ENCODE peak calls at places on chromosomes 6 and 20, in eight cellular contexts. H is hepatocyte, Q is HCT116, C is neural progenitor cell, Y is MM.1S, M is GM23248, A is SK-N-SH, V is PC-3. B is an unnamed sample.

GRCh38 chr6:147103641-147104040 is 100.6 kb upstream of the STXBP5 start:
- DNase-seq in M (no peak), H (no peak), Y (no peak), A (no peak), Q (no peak), V (no peak), C (no peak), B (no peak)

GRCh38 chr6:39073471-39074355 is 25.1 kb downstream of the GLP1R start:
- DNase-seq in M (no peak), H (no peak), A (no peak), Q (no peak), C (no peak), V (no peak), Y (no peak), B (no peak)

GRCh38 chr6:157376706-157377230 is 4.2 kb upstream of the ZDHHC14 start:
- DNase-seq in Y (peak; percentile 63), A (no peak), Q (no peak), V (no peak), H (no peak), C (no peak), M (peak; percentile 56), B (no peak)

GRCh38 chr20:49569403-49570115 is 1.6 kb upstream of the PTGIS start:
- DNase-seq in C (peak; percentile 21), M (peak; percentile 26), A (no peak), V (no peak), Y (no peak), H (no peak), Q (no peak), B (no peak)

GRCh38 chr20:41426361-41426900 is 59.8 kb upstream of the EMILIN3 start:
- DNase-seq in C (no peak), A (no peak), M (no peak), Q (no peak), V (no peak), Y (no peak), H (no peak), B (no peak)

GRCh38 chr6:43077981-43078411 is 1.9 kb downstream of the PTK7 start:
- DNase-seq in M (peak; percentile 82), H (no peak), V (no peak), C (peak; percentile 39), A (peak; percentile 59), Y (no peak), Q (no peak), B (no peak)

GRCh38 chr20:13464702-13465101 is 174.0 kb downstream of the TASP1 start:
- DNase-seq in A (no peak), Y (no peak), H (no peak), V (no peak), C (no peak), Q (no peak), M (peak; percentile 6), B (no peak)

GRCh38 chr6:155381856-155382690 is 67.8 kb upstream of the TFB1M start:
- DNase-seq in Q (no peak), A (no peak), V (no peak), Y (no peak), H (no peak), M (peak; percentile 77), C (no peak), B (no peak)

GRCh38 chr6:26521485-26522391 is 16.4 kb upstream of the HMGN4 start:
- DNase-seq in Q (no peak), V (peak; percentile 38), A (peak; percentile 73), M (peak; percentile 85), C (peak; percentile 91), H (peak; percentile 89), Y (peak; percentile 83), B (peak; percentile 86)

GRCh38 chr6:155256122-155256795 is 7.6 kb upstream of the CLDN20 start:
- DNase-seq in V (no peak), C (no peak), A (no peak), M (no peak), Q (no peak), H (no peak), Y (no peak), B (no peak)

GRCh38 chr6:121157913-121158312 is 176.4 kb downstream of the TBC1D32 start:
- DNase-seq in V (peak; percentile 23), H (no peak), C (no peak), Q (no peak), M (peak; percentile 32), Y (no peak), A (no peak), B (no peak)

GRCh38 chr6:28947831-28948270 is 24.1 kb upstream of the TRIM27 start:
- DNase-seq in V (peak; percentile 94), A (no peak), M (peak; percentile 30), H (peak; percentile 77), C (no peak), Y (no peak), Q (no peak), B (no peak)

GRCh38 chr6:154824076-154824475 is 90.9 kb downstream of the SCAF8 start:
- DNase-seq in A (no peak), Y (no peak), Q (no peak), H (no peak), M (no peak), V (no peak), C (no peak), B (no peak)

GRCh38 chr6:12150812-12151432 is 138.8 kb downstream of the HIVEP1 start:
- DNase-seq in Y (no peak), C (peak; percentile 72), V (peak; percentile 72), A (peak; percentile 37), M (peak; percentile 25), H (peak; percentile 52), Q (peak; percentile 19), B (peak; percentile 75)

GRCh38 chr6:14235653-14236356 is 118.2 kb downstream of the CD83 start:
- DNase-seq in Y (no peak), C (no peak), V (no peak), A (no peak), M (no peak), H (no peak), Q (no peak), B (no peak)

GRCh38 chr6:4973415-4973814 is 30.4 kb downstream of the RPP40 start:
- DNase-seq in Q (no peak), V (no peak), A (no peak), H (no peak), C (no peak), Y (no peak), M (no peak), B (no peak)

GRCh38 chr20:64115171-64115911 is 8.0 kb upstream of the NPBWR2 start:
- DNase-seq in C (no peak), Y (no peak), Q (no peak), V (no peak), A (peak; percentile 50), H (no peak), M (no peak), B (peak; percentile 2)

GRCh38 chr6:167906899-167907298 is 80.2 kb downstream of the AFDN start:
- DNase-seq in M (no peak), Y (no peak), C (peak; percentile 37), V (no peak), Q (no peak), H (peak; percentile 47), A (peak; percentile 62), B (peak; percentile 16)

GRCh38 chr20:4819901-4820300 is 98.2 kb downstream of the PRND start:
- DNase-seq in Y (no peak), A (no peak), Q (no peak), H (no peak), V (no peak), M (no peak), C (no peak), B (no peak)
- TF ChIP-seq EZH2phosphoT487 in Y (no peak), A (no peak), Q (no peak), H (no peak), V (no peak), M (no peak), C (no peak), B (no peak)

GRCh38 chr6:18363746-18364145 is 23.4 kb upstream of the RNF144B start:
- DNase-seq in Q (no peak), M (no peak), H (no peak), V (no peak), Y (no peak), C (peak; percentile 11), A (no peak), B (no peak)

GRCh38 chr6:18359237-18359885 is 27.8 kb upstream of the RNF144B start:
- DNase-seq in C (no peak), Y (peak; percentile 25), M (no peak), H (no peak), V (no peak), A (no peak), Q (no peak), B (no peak)

GRCh38 chr6:18362058-18362561 is 25.0 kb upstream of the RNF144B start:
- DNase-seq in A (no peak), H (no peak), Q (no peak), V (peak; percentile 48), Y (no peak), M (peak; percentile 92), C (no peak), B (no peak)

DNA sequence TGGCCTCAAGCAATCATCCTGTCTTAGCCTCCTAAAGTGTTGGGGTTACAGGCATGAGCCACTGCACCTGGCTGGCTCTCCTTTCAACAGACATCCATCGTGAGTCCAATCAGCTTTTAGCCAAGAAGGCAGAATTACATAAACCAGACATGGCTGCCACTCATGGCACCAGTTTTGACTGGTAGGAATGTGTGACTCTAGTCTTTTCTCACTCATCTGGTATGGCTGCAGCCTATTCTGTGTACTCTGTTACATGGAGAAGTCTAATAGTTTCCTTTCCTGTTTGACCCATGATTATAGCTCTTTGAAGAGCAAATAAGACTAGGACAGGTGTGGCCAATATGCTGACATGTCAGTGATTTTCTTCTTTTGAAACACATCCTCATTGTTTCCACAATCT is 27.0 kb upstream of the RNF144B start:
- DNase-seq in V (no peak), M (no peak), Y (peak; percentile 10), C (no peak), H (no peak), Q (no peak), A (no peak), B (no peak)
- H3K27me3 ChIP-seq in V (no peaks in the 10 kb centered on the region), M (no peaks in the 10 kb centered on the region), Y (no peaks in the 10 kb centered on the region), C (no peaks in the 10 kb centered on the region), H (no peaks in the 10 kb centered on the region), Q (no peaks in the 10 kb centered on the region), A (no peaks in the 10 kb centered on the region), B (no peaks in the 10 kb centered on the region)

GRCh38 chr20:46121531-46121930 is 3.4 kb downstream of the CD40 start:
- DNase-seq in Q (no peak), H (no peak), V (no peak), A (no peak), Y (peak; percentile 34), M (no peak), C (no peak), B (no peak)
- H3K4me2 ChIP-seq in Q (no peak overlapping the region), H (no peak overlapping the region), V (peak overlapping the region; percentile 69), A (peak overlapping the region; percentile 64), Y (peak overlapping the region; percentile 95), M (no peak overlapping the region), C (no peak overlapping the region), B (no peak overlapping the region)

GRCh38 chr6:102390541-102390940 is 997.0 kb downstream of the GRIK2 start:
- DNase-seq in A (peak; percentile 24), Q (no peak), V (no peak), C (no peak), H (no peak), Y (no peak), M (no peak), B (no peak)

GRCh38 chr6:102387351-102388033 is 994.0 kb downstream of the GRIK2 start:
- DNase-seq in V (peak; percentile 45), Y (no peak), C (no peak), H (no peak), Q (no peak), M (no peak), A (no peak), B (no peak)

DNA sequence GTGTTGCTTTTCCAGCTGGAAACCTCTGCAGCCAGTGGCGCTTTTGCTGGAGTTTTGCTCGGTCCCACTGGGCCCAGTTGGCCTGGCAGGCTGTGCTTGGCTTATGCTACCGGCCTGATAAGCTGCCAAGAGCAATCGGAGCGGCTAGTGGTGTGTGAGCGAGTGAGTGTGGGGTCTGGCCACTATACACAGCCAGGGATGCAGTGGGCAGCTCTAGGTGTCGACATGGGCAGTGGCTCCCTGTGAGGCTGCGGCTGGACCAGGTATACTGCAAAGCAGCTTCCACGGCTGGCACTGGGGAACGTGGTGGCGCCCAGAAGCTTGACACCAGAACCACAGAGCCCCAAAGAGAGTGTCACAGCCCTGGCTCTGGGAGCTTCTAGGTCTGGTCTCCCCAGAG is 996.5 kb downstream of the GRIK2 start:
- DNase-seq in Y (no peak), V (no peak), C (no peak), H (no peak), A (no peak), Q (no peak), M (no peak), B (no peak)
- TF ChIP-seq EZH2phosphoT487 in Y (no peak), V (no peak), C (no peak), H (no peak), A (no peak), Q (no peak), M (no peak), B (no peak)

B was measured in GM23338.